ENCODE peak calls at places on chromosomes 13 and 19, in five cellular contexts. T is T-helper 17 cell, D is GOT3, C is GM12865, O is dermis microvascular lymphatic vessel endothelial cell. Q is an unnamed sample.

GRCh38 chr13:73657821-73658540 is 476.2 kb downstream of the KLF12 start:
- DNase-seq in T (no peak), D (no peak), C (no peak), O (no peak), Q (no peak)

GRCh38 chr13:23175920-23176319 is 4.9 kb upstream of the SGCG start:
- DNase-seq in T (no peak), D (no peak), C (no peak), O (no peak), Q (no peak)

GRCh38 chr19:51097166-51097736 is 11.0 kb downstream of the CTU1 start:
- DNase-seq in T (peak), D (no peak), C (peak), O (no peak), Q (peak)

GRCh38 chr19:4352701-4353121 is 9.3 kb downstream of the MPND start:
- DNase-seq in T (peak), D (no peak), C (peak), O (peak), Q (peak)

GRCh38 chr19:29042450-29042849 is 170.5 kb downstream of the UQCRFS1 start:
- DNase-seq in T (no peak), D (no peak), C (no peak), O (no peak), Q (no peak)

GRCh38 chr19:3790209-3790734 is 4.1 kb upstream of the MATK start:
- DNase-seq in T (no peak), D (no peak), C (no peak), O (no peak), Q (no peak)

GRCh38 chr19:5070922-5071321 is 102.0 kb downstream of the KDM4B start:
- DNase-seq in T (no peak), D (no peak), C (no peak), O (no peak), Q (no peak)

GRCh38 chr19:7512400-7512851 is 3.5 kb upstream of the ZNF358 start:
- DNase-seq in T (no peak), D (no peak), C (no peak), O (no peak), Q (no peak)

GRCh38 chr19:3986260-3987041 is 1.2 kb upstream of the EEF2 start:
- DNase-seq in T (peak), D (no peak), C (peak), O (peak), Q (peak)

Q was measured in CD4-positive, alpha-beta T cell.